ENCODE peak calls at places on chromosomes 12 and 14, in four cellular contexts. W is left ventricle myocardium superior, C is EL, K is iris pigment epithelial cell. Y is an unnamed sample.

GRCh38 chr12:71562681-71563595 is 100.7 kb downstream of the ZFC3H1 start:
- DNase-seq in K (no peak), C (no peak), W (no peak), Y (no peak)

GRCh38 chr14:20400965-20401593 is 12.2 kb downstream of the TEP1 start:
- DNase-seq in C (peak; percentile 14), K (peak; percentile 7), W (no peak), Y (no peak)

GRCh38 chr12:124745891-124746570 is 117.6 kb downstream of the SCARB1 start:
- DNase-seq in W (peak; percentile 95), C (peak; percentile 94), K (peak; percentile 89), Y (peak; percentile 96)

GRCh38 chr12:119835068-119835467 is 42.1 kb downstream of the CIT start:
- DNase-seq in C (peak; percentile 8), K (peak; percentile 53), W (no peak), Y (no peak)

GRCh38 chr14:61498303-61498702 is 176.9 kb downstream of the PRKCH start:
- DNase-seq in C (peak; percentile 41), W (no peak), K (no peak), Y (peak; percentile 40)

GRCh38 chr12:50991296-50991695 is 34.9 kb downstream of the SLC11A2 start:
- DNase-seq in K (no peak), C (no peak), W (no peak), Y (no peak)

GRCh38 chr12:6942331-6942665 is 1.3 kb upstream of the RNU7-1 start:
- DNase-seq in K (no peak), C (peak; percentile 29), W (peak; percentile 35), Y (peak; percentile 29)

GRCh38 chr14:61561144-61561543 is 134.2 kb upstream of the HIF1A start:
- DNase-seq in W (no peak), C (peak; percentile 86), K (peak; percentile 83), Y (no peak)

GRCh38 chr12:124704619-124705018 is 137.2 kb upstream of the NCOR2 start:
- DNase-seq in K (no peak), C (no peak), W (peak; percentile 14), Y (no peak)

GRCh38 chr14:54688229-54688628 is 121.3 kb downstream of the SAMD4A start:
- DNase-seq in C (no peak), W (no peak), K (no peak), Y (no peak)

Y was measured in astrocyte of the spinal cord.